ENCODE peak calls at places on chromosome 22, in eight cellular contexts. One of them, this sample, is unnamed.

GRCh38 chr22:37068859-37069258 is 17.3 kb downstream of the KCTD17 start:
- DNase-seq in CD8-positive, alpha-beta memory T cell: no peak
- DNase-seq in stimulated activated CD4-positive, alpha-beta T cell treated with anti-CD3 and anti-CD28 coated beads, Interleukin-2, amount 100 ng/mL, for 24 hours: no peak
- DNase-seq in COR-L47: no peak
- DNase-seq in GM20000: no peak
- DNase-seq in psoas muscle: no peak
- DNase-seq in GM23338: peak
- DNase-seq in HTR-8/SVneo: no peak
- DNase-seq in this sample: no peak

GRCh38 chr22:19823638-19824196 is 31.0 kb downstream of the GNB1L start:
- DNase-seq in GM20000: no peak
- DNase-seq in stimulated activated CD4-positive, alpha-beta T cell treated with anti-CD3 and anti-CD28 coated beads, Interleukin-2, amount 100 ng/mL, for 24 hours: no peak
- DNase-seq in CD8-positive, alpha-beta memory T cell: no peak
- DNase-seq in HTR-8/SVneo: no peak
- DNase-seq in psoas muscle: no peak
- DNase-seq in COR-L47: no peak
- DNase-seq in GM23338: no peak
- DNase-seq in this sample: no peak

GRCh38 chr22:25643232-25644000 is 78.9 kb downstream of the GRK3 start:
- DNase-seq in GM20000: peak
- DNase-seq in GM23338: peak
- DNase-seq in HTR-8/SVneo: no peak
- DNase-seq in psoas muscle: no peak
- DNase-seq in COR-L47: no peak
- DNase-seq in stimulated activated CD4-positive, alpha-beta T cell treated with anti-CD3 and anti-CD28 coated beads, Interleukin-2, amount 100 ng/mL, for 24 hours: no peak
- DNase-seq in CD8-positive, alpha-beta memory T cell: no peak
- DNase-seq in this sample: peak

GRCh38 chr22:32469799-32470212 is 4.8 kb upstream of the FBXO7 start:
- DNase-seq in HTR-8/SVneo: peak
- DNase-seq in CD8-positive, alpha-beta memory T cell: no peak
- DNase-seq in GM23338: no peak
- DNase-seq in COR-L47: peak
- DNase-seq in psoas muscle: no peak
- DNase-seq in stimulated activated CD4-positive, alpha-beta T cell treated with anti-CD3 and anti-CD28 coated beads, Interleukin-2, amount 100 ng/mL, for 24 hours: no peak
- DNase-seq in GM20000: no peak
- DNase-seq in this sample: no peak

GRCh38 chr22:46225631-46226030 is 24.5 kb downstream of the CDPF1 start:
- DNase-seq in HTR-8/SVneo: no peak
- DNase-seq in CD8-positive, alpha-beta memory T cell: no peak
- DNase-seq in GM20000: no peak
- DNase-seq in GM23338: no peak
- DNase-seq in stimulated activated CD4-positive, alpha-beta T cell treated with anti-CD3 and anti-CD28 coated beads, Interleukin-2, amount 100 ng/mL, for 24 hours: no peak
- DNase-seq in psoas muscle: no peak
- DNase-seq in COR-L47: no peak
- DNase-seq in this sample: no peak

GRCh38 chr22:50004923-50005322 is 7.6 kb downstream of the IL17REL start:
- DNase-seq in CD8-positive, alpha-beta memory T cell: no peak
- DNase-seq in psoas muscle: no peak
- DNase-seq in HTR-8/SVneo: no peak
- DNase-seq in stimulated activated CD4-positive, alpha-beta T cell treated with anti-CD3 and anti-CD28 coated beads, Interleukin-2, amount 100 ng/mL, for 24 hours: no peak
- DNase-seq in GM23338: no peak
- DNase-seq in GM20000: no peak
- DNase-seq in COR-L47: no peak
- DNase-seq in this sample: no peak

GRCh38 chr22:29912605-29913398 is 29.8 kb downstream of the MTMR3 start:
- DNase-seq in stimulated activated CD4-positive, alpha-beta T cell treated with anti-CD3 and anti-CD28 coated beads, Interleukin-2, amount 100 ng/mL, for 24 hours: no peak
- DNase-seq in psoas muscle: no peak
- DNase-seq in GM23338: no peak
- DNase-seq in HTR-8/SVneo: no peak
- DNase-seq in COR-L47: no peak
- DNase-seq in CD8-positive, alpha-beta memory T cell: no peak
- DNase-seq in GM20000: no peak
- DNase-seq in this sample: no peak

GRCh38 chr22:20552913-20553401 is 45.5 kb downstream of the MED15 start:
- DNase-seq in stimulated activated CD4-positive, alpha-beta T cell treated with anti-CD3 and anti-CD28 coated beads, Interleukin-2, amount 100 ng/mL, for 24 hours: no peak
- DNase-seq in GM20000: no peak
- DNase-seq in psoas muscle: no peak
- DNase-seq in CD8-positive, alpha-beta memory T cell: no peak
- DNase-seq in HTR-8/SVneo: no peak
- DNase-seq in COR-L47: no peak
- DNase-seq in GM23338: no peak
- DNase-seq in this sample: no peak

GRCh38 chr22:49991907-49992533 is 20.5 kb downstream of the IL17REL start:
- DNase-seq in COR-L47: no peak
- DNase-seq in psoas muscle: no peak
- DNase-seq in HTR-8/SVneo: no peak
- DNase-seq in CD8-positive, alpha-beta memory T cell: no peak
- DNase-seq in stimulated activated CD4-positive, alpha-beta T cell treated with anti-CD3 and anti-CD28 coated beads, Interleukin-2, amount 100 ng/mL, for 24 hours: peak
- DNase-seq in GM20000: no peak
- DNase-seq in GM23338: no peak
- DNase-seq in this sample: no peak

GRCh38 chr22:35539910-35540599 is 576 bp upstream of the RASD2 start:
- DNase-seq in GM23338: peak
- DNase-seq in psoas muscle: peak
- DNase-seq in GM20000: peak
- DNase-seq in CD8-positive, alpha-beta memory T cell: peak
- DNase-seq in HTR-8/SVneo: peak
- DNase-seq in stimulated activated CD4-positive, alpha-beta T cell treated with anti-CD3 and anti-CD28 coated beads, Interleukin-2, amount 100 ng/mL, for 24 hours: peak
- DNase-seq in COR-L47: no peak
- DNase-seq in this sample: peak

GRCh38 chr22:40024201-40025061 is 29.7 kb downstream of the FAM83F start:
- DNase-seq in GM23338: peak
- DNase-seq in HTR-8/SVneo: peak
- DNase-seq in CD8-positive, alpha-beta memory T cell: peak
- DNase-seq in psoas muscle: peak
- DNase-seq in GM20000: peak
- DNase-seq in COR-L47: peak
- DNase-seq in stimulated activated CD4-positive, alpha-beta T cell treated with anti-CD3 and anti-CD28 coated beads, Interleukin-2, amount 100 ng/mL, for 24 hours: peak
- DNase-seq in this sample: peak

GRCh38 chr22:48498526-48499331 is 1328.9 kb downstream of the BRD1 start:
- DNase-seq in HTR-8/SVneo: no peak
- DNase-seq in stimulated activated CD4-positive, alpha-beta T cell treated with anti-CD3 and anti-CD28 coated beads, Interleukin-2, amount 100 ng/mL, for 24 hours: no peak
- DNase-seq in GM23338: no peak
- DNase-seq in psoas muscle: no peak
- DNase-seq in GM20000: no peak
- DNase-seq in COR-L47: no peak
- DNase-seq in CD8-positive, alpha-beta memory T cell: peak
- DNase-seq in this sample: no peak

GRCh38 chr22:34798605-34799004 is 267.4 kb upstream of the ISX start:
- DNase-seq in CD8-positive, alpha-beta memory T cell: no peak
- DNase-seq in GM20000: no peak
- DNase-seq in COR-L47: no peak
- DNase-seq in stimulated activated CD4-positive, alpha-beta T cell treated with anti-CD3 and anti-CD28 coated beads, Interleukin-2, amount 100 ng/mL, for 24 hours: no peak
- DNase-seq in GM23338: no peak
- DNase-seq in HTR-8/SVneo: no peak
- DNase-seq in psoas muscle: no peak
- DNase-seq in this sample: no peak

GRCh38 chr22:47213571-47214230 is 451.3 kb downstream of the TBC1D22A start:
- DNase-seq in COR-L47: no peak
- DNase-seq in psoas muscle: no peak
- DNase-seq in CD8-positive, alpha-beta memory T cell: no peak
- DNase-seq in HTR-8/SVneo: no peak
- DNase-seq in stimulated activated CD4-positive, alpha-beta T cell treated with anti-CD3 and anti-CD28 coated beads, Interleukin-2, amount 100 ng/mL, for 24 hours: peak
- DNase-seq in GM20000: peak
- DNase-seq in GM23338: peak
- DNase-seq in this sample: peak

GRCh38 chr22:21823740-21824438 is 43.6 kb downstream of the MAPK1 start:
- DNase-seq in HTR-8/SVneo: peak
- DNase-seq in COR-L47: no peak
- DNase-seq in CD8-positive, alpha-beta memory T cell: no peak
- DNase-seq in stimulated activated CD4-positive, alpha-beta T cell treated with anti-CD3 and anti-CD28 coated beads, Interleukin-2, amount 100 ng/mL, for 24 hours: no peak
- DNase-seq in GM20000: no peak
- DNase-seq in psoas muscle: no peak
- DNase-seq in GM23338: no peak
- DNase-seq in this sample: no peak

GRCh38 chr22:32324505-32325415 is 32.9 kb upstream of the RFPL3 start:
- DNase-seq in stimulated activated CD4-positive, alpha-beta T cell treated with anti-CD3 and anti-CD28 coated beads, Interleukin-2, amount 100 ng/mL, for 24 hours: peak
- DNase-seq in CD8-positive, alpha-beta memory T cell: no peak
- DNase-seq in HTR-8/SVneo: no peak
- DNase-seq in GM20000: no peak
- DNase-seq in psoas muscle: no peak
- DNase-seq in GM23338: no peak
- DNase-seq in COR-L47: no peak
- DNase-seq in this sample: no peak

GRCh38 chr22:27420817-27421361 is 380.7 kb downstream of the MN1 start:
- DNase-seq in COR-L47: peak
- DNase-seq in GM23338: no peak
- DNase-seq in CD8-positive, alpha-beta memory T cell: no peak
- DNase-seq in stimulated activated CD4-positive, alpha-beta T cell treated with anti-CD3 and anti-CD28 coated beads, Interleukin-2, amount 100 ng/mL, for 24 hours: no peak
- DNase-seq in psoas muscle: peak
- DNase-seq in GM20000: no peak
- DNase-seq in HTR-8/SVneo: peak
- DNase-seq in this sample: no peak

GRCh38 chr22:20316217-20316843 is 3.5 kb downstream of the DGCR6L start:
- DNase-seq in COR-L47: no peak
- DNase-seq in HTR-8/SVneo: no peak
- DNase-seq in psoas muscle: no peak
- DNase-seq in CD8-positive, alpha-beta memory T cell: peak
- DNase-seq in GM23338: no peak
- DNase-seq in GM20000: no peak
- DNase-seq in stimulated activated CD4-positive, alpha-beta T cell treated with anti-CD3 and anti-CD28 coated beads, Interleukin-2, amount 100 ng/mL, for 24 hours: peak
- DNase-seq in this sample: no peak

GRCh38 chr22:35430897-35431322 is 31.0 kb downstream of the MCM5 start:
- DNase-seq in CD8-positive, alpha-beta memory T cell: peak
- DNase-seq in COR-L47: peak
- DNase-seq in GM23338: peak
- DNase-seq in GM20000: peak
- DNase-seq in stimulated activated CD4-positive, alpha-beta T cell treated with anti-CD3 and anti-CD28 coated beads, Interleukin-2, amount 100 ng/mL, for 24 hours: peak
- DNase-seq in HTR-8/SVneo: peak
- DNase-seq in psoas muscle: peak
- DNase-seq in this sample: peak

This sample was measured in GM12865.